ENCODE peak calls at places on chromosomes 1 and 21, in four cellular contexts. One of them, this sample, is unnamed.
A peak's percentile ranks its signal among the peaks of the same experiment; 100 is the strongest.

GRCh38 chr1:184479435-184480202 is 92.8 kb downstream of the C1orf21 start:
- DNase-seq in NCI-H345: no peak
- DNase-seq in naive thymus-derived CD8-positive, alpha-beta T cell: no peak
- DNase-seq in ureter: no peak
- DNase-seq in this sample: no peak

GRCh38 chr1:229539868-229540506 is 18.5 kb downstream of the ABCB10 start:
- DNase-seq in NCI-H345: no peak
- DNase-seq in naive thymus-derived CD8-positive, alpha-beta T cell: no peak
- DNase-seq in ureter: no peak
- DNase-seq in this sample: no peak

GRCh38 chr1:212557739-212558664 is 50.6 kb upstream of the ATF3 start:
- DNase-seq in NCI-H345: no peak
- DNase-seq in naive thymus-derived CD8-positive, alpha-beta T cell: no peak
- DNase-seq in ureter: peak; percentile 64
- DNase-seq in this sample: no peak

GRCh38 chr1:9590201-9590600 is 1.5 kb downstream of the TMEM201 start:
- DNase-seq in NCI-H345: no peak
- DNase-seq in naive thymus-derived CD8-positive, alpha-beta T cell: no peak
- DNase-seq in ureter: no peak
- DNase-seq in this sample: no peak

GRCh38 chr21:31201144-31201543 is 142.9 kb downstream of the TIAM1 start:
- DNase-seq in NCI-H345: no peak
- DNase-seq in naive thymus-derived CD8-positive, alpha-beta T cell: no peak
- DNase-seq in ureter: no peak
- DNase-seq in this sample: peak; percentile 4

GRCh38 chr1:240122639-240123604 is 31.2 kb downstream of the FMN2 start:
- DNase-seq in NCI-H345: peak; percentile 96
- DNase-seq in naive thymus-derived CD8-positive, alpha-beta T cell: no peak
- DNase-seq in ureter: no peak
- DNase-seq in this sample: no peak

GRCh38 chr1:197485790-197486189 is 217.7 kb downstream of the CRB1 start:
- DNase-seq in NCI-H345: peak; percentile 40
- DNase-seq in naive thymus-derived CD8-positive, alpha-beta T cell: no peak
- DNase-seq in ureter: no peak
- DNase-seq in this sample: no peak

GRCh38 chr1:54499097-54500029 is 48.7 kb upstream of the ACOT11 start:
- DNase-seq in NCI-H345: peak; percentile 38
- DNase-seq in naive thymus-derived CD8-positive, alpha-beta T cell: no peak
- DNase-seq in ureter: no peak
- DNase-seq in this sample: no peak

GRCh38 chr1:9270290-9270900 is 22.3 kb upstream of the SPSB1 start:
- DNase-seq in NCI-H345: peak; percentile 86
- DNase-seq in naive thymus-derived CD8-positive, alpha-beta T cell: no peak
- DNase-seq in ureter: no peak
- DNase-seq in this sample: no peak

GRCh38 chr1:22121421-22121911 is 21.4 kb downstream of the WNT4 start:
- DNase-seq in NCI-H345: peak; percentile 31
- DNase-seq in naive thymus-derived CD8-positive, alpha-beta T cell: no peak
- DNase-seq in ureter: no peak
- DNase-seq in this sample: no peak

GRCh38 chr1:74683656-74684055 is 10.1 kb upstream of the ERICH3 start:
- DNase-seq in NCI-H345: no peak
- DNase-seq in naive thymus-derived CD8-positive, alpha-beta T cell: no peak
- DNase-seq in ureter: no peak
- DNase-seq in this sample: no peak

GRCh38 chr21:38793060-38793459 is 12.7 kb upstream of the ETS2 start:
- DNase-seq in NCI-H345: no peak
- DNase-seq in naive thymus-derived CD8-positive, alpha-beta T cell: no peak
- DNase-seq in ureter: no peak
- DNase-seq in this sample: no peak

GRCh38 chr1:115188680-115189395 is 99.5 kb upstream of the TSPAN2 start:
- DNase-seq in NCI-H345: no peak
- DNase-seq in naive thymus-derived CD8-positive, alpha-beta T cell: no peak
- DNase-seq in ureter: no peak
- DNase-seq in this sample: no peak

GRCh38 chr1:77956464-77956863 is 22.4 kb downstream of the FUBP1 start:
- DNase-seq in NCI-H345: no peak
- DNase-seq in naive thymus-derived CD8-positive, alpha-beta T cell: no peak
- DNase-seq in ureter: no peak
- DNase-seq in this sample: no peak

GRCh38 chr1:29258974-29259801 is 22.9 kb downstream of the PTPRU start:
- DNase-seq in NCI-H345: no peak
- DNase-seq in naive thymus-derived CD8-positive, alpha-beta T cell: no peak
- DNase-seq in ureter: no peak
- DNase-seq in this sample: peak; percentile 35

GRCh38 chr1:61605607-61606321 is 119.2 kb downstream of the TM2D1 start:
- DNase-seq in NCI-H345: no peak
- DNase-seq in naive thymus-derived CD8-positive, alpha-beta T cell: no peak
- DNase-seq in ureter: no peak
- DNase-seq in this sample: no peak

GRCh38 chr1:113255728-113256347 is 134.5 kb upstream of the MAGI3 start:
- DNase-seq in NCI-H345: no peak
- DNase-seq in naive thymus-derived CD8-positive, alpha-beta T cell: no peak
- DNase-seq in ureter: peak; percentile 61
- DNase-seq in this sample: no peak

GRCh38 chr21:35663856-35664606 is 396.3 kb downstream of the SETD4 start:
- DNase-seq in NCI-H345: no peak
- DNase-seq in naive thymus-derived CD8-positive, alpha-beta T cell: no peak
- DNase-seq in ureter: no peak
- DNase-seq in this sample: no peak

This sample was measured in NAMALWA.